ENCODE peak calls at places on chromosomes 11 and 22, in eight cellular contexts. Q, F, B, J, N, L, S and X are unnamed samples.

GRCh38 chr11:77559686-77560425 is 29.9 kb upstream of the AQP11 start:
- DNase-seq in B (no peak), L (peak), S (peak), N (peak), F (peak), J (peak), Q (no peak), X (no peak)

GRCh38 chr22:19173047-19174035 is 5.2 kb downstream of the SLC25A1 start:
- DNase-seq in L (no peak), S (no peak), N (peak), J (no peak), B (no peak), F (no peak), Q (no peak), X (no peak)

GRCh38 chr22:40605676-40606250 is 30.8 kb downstream of the MRTFA start:
- DNase-seq in S (no peak), F (no peak), N (no peak), J (peak), L (peak), Q (no peak), B (no peak), X (no peak)

GRCh38 chr11:113091578-113091844 is 130.3 kb downstream of the NCAM1 start:
- DNase-seq in S (no peak), L (no peak), B (no peak), N (no peak), Q (no peak), F (no peak), J (no peak), X (no peak)

GRCh38 chr11:67640021-67640757 is 626 bp upstream of the TBX10 start:
- DNase-seq in J (no peak), N (peak), S (no peak), Q (peak), B (no peak), F (no peak), L (peak), X (no peak)

GRCh38 chr11:126332221-126332711 is 23.2 kb upstream of the ST3GAL4 start:
- DNase-seq in L (peak), S (peak), F (peak), Q (peak), N (peak), B (no peak), J (peak), X (no peak)

GRCh38 chr11:11966354-11966741 is 42.1 kb downstream of the DKK3 start:
- DNase-seq in L (no peak), F (no peak), B (no peak), S (no peak), N (no peak), Q (no peak), J (no peak), X (no peak)

GRCh38 chr11:63146586-63146985 is 2.6 kb upstream of the SLC22A24 start:
- DNase-seq in B (no peak), F (no peak), Q (no peak), S (no peak), J (no peak), N (peak), L (no peak), X (no peak)

GRCh38 chr11:46438211-46438610 is 46.6 kb upstream of the CHRM4 start:
- DNase-seq in N (no peak), B (no peak), L (no peak), F (no peak), Q (no peak), S (no peak), J (no peak), X (no peak)

GRCh38 chr11:66369073-66369894 is 2.3 kb downstream of the SLC29A2 start:
- DNase-seq in J (no peak), F (no peak), Q (no peak), B (no peak), S (no peak), N (no peak), L (no peak), X (no peak)

GRCh38 chr22:42500836-42501179 is 18.8 kb downstream of the RRP7A start:
- DNase-seq in N (no peak), F (no peak), L (no peak), J (no peak), B (no peak), S (no peak), Q (peak), X (no peak)

GRCh38 chr11:10778217-10778970 is 27.3 kb downstream of the CTR9 start:
- DNase-seq in F (no peak), B (no peak), Q (no peak), J (peak), S (peak), N (peak), L (peak), X (no peak)

GRCh38 chr22:38313384-38313955 is 3.8 kb downstream of the CSNK1E start:
- DNase-seq in Q (no peak), S (peak), B (peak), F (peak), L (peak), J (peak), N (peak), X (no peak)

GRCh38 chr11:109940816-109941215 is 152.4 kb upstream of the ZC3H12C start:
- DNase-seq in S (peak), B (no peak), N (peak), L (peak), J (peak), F (peak), Q (no peak), X (no peak)

GRCh38 chr22:19948057-19948760 is 6.6 kb upstream of the TXNRD2 start:
- DNase-seq in F (no peak), Q (peak), J (no peak), L (no peak), S (no peak), N (no peak), B (no peak), X (no peak)

GRCh38 chr11:78560826-78561484 is 13.7 kb downstream of the NARS2 start:
- DNase-seq in J (no peak), B (no peak), S (no peak), N (peak), Q (no peak), F (no peak), L (peak), X (no peak)

GRCh38 chr22:41951898-41952474 is at the start of gene SMIM45:
- DNase-seq in S (no peak), F (no peak), B (no peak), Q (no peak), L (no peak), J (no peak), N (no peak), X (no peak)

GRCh38 chr11:104813532-104813931 is 84.7 kb downstream of the CASP12 start:
- DNase-seq in S (no peak), F (no peak), Q (no peak), L (no peak), J (no peak), N (no peak), B (no peak), X (no peak)

GRCh38 chr22:37448521-37449150 is 21.4 kb upstream of the ELFN2 start:
- DNase-seq in N (no peak), F (no peak), Q (no peak), S (no peak), J (no peak), B (no peak), L (no peak), X (no peak)

GRCh38 chr11:132992838-132993680 is 539.2 kb downstream of the OPCML start:
- DNase-seq in J (peak), L (peak), N (no peak), B (no peak), F (no peak), S (no peak), Q (no peak), X (no peak)

GRCh38 chr11:83680351-83680750 is 394.2 kb upstream of the CCDC90B start:
- DNase-seq in L (no peak), B (no peak), F (no peak), Q (no peak), N (no peak), J (no peak), S (no peak), X (no peak)

GRCh38 chr11:86743223-86744118 is 56.9 kb upstream of the PRSS23 start:
- DNase-seq in B (peak), J (peak), N (peak), S (peak), Q (no peak), L (peak), F (peak), X (no peak)

GRCh38 chr11:64628596-64628995 is 37.6 kb downstream of the SLC22A12 start:
- DNase-seq in S (no peak), N (no peak), J (no peak), F (no peak), Q (no peak), L (no peak), B (no peak), X (no peak)

GRCh38 chr11:64629103-64629502 is 38.1 kb downstream of the SLC22A12 start:
- DNase-seq in B (no peak), S (no peak), F (no peak), L (no peak), J (no peak), Q (no peak), N (no peak), X (no peak)

GRCh38 chr11:64631675-64632074 is 40.7 kb downstream of the SLC22A12 start:
- DNase-seq in S (no peak), J (no peak), F (no peak), Q (no peak), L (no peak), N (no peak), B (no peak), X (no peak)

GRCh38 chr11:64632237-64632636 is 41.2 kb downstream of the SLC22A12 start:
- DNase-seq in L (no peak), Q (no peak), S (no peak), B (no peak), N (no peak), J (no peak), F (no peak), X (no peak)

DNA sequence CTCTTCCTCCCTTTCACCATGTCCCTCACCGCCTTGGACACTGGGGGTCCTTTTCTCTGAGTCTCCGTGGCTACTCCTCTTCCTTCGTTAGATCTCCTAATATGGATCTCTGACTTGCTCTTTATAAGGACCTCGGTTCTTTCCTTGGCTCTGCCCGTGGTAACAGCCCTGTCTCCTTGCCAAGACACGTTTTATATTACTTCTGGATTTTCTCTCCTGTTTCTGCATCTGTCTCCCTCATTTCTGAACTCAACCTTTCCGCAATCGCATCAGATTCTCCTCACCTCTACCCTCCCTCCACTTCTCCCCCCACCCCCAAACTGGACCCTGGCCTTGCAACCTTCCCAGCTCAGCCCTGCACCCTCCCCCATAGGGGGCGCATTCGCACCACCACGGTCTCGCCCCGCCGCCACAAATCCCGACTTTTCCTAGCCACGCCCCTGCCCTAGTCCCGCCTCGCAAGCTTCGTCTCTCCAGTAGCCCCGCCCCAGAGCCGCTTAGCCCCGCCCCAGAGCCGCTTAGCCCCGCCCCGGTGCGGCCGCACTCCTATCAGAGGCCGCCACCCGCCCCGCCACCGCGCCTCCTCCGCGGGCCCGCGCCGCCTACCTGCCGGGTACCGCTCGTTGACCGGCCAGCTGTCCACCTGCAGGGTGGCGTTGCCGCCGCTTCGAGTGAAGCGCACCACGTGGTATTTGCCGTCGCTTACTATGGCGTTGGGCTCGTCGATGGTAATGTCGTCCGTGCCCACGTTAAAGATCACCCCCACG is 39.0 kb downstream of the SLC22A12 start:
- DNase-seq in S (no peak), L (no peak), Q (no peak), J (no peak), F (no peak), B (no peak), N (no peak), X (no peak)
- TF ChIP-seq CTCF in S (no peak), L (no peak), Q (no peak), J (no peak), F (no peak), B (no peak), N (no peak), X (no peak)

DNA sequence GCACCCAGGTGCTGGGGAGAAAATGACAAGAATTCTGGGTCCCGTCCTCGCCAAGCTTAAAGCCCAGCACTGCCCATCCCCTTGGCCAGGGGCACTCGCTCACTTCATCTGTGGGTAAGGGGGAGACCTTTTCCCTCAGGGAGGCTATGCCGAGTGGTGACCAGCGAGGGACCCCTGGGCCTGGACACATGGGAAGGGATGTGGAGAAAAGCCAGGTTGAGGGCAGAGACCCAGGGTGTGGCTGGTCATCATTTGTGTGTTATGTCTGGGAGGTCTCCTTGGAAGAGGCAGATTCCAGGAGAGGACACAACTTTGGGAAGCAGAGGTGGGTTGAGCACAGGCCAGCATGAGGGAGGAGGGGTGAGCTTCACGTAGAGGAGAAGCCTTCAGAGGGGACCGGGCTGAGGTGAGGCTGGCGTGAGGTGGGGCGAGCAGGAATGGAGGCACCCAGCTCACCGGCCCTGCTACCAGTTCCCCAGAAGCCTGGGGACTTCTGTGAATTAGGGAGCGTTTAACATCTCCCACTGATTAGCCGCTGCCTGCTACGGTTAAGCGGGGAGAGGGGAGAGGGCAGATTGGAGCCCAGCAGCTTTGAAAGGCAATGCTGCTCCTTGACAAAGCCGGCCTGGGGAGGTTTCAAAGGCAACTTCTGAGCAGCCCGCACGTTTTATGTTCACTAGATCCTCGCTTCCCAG is 25.8 kb upstream of the NECTIN1 start:
- DNase-seq in J (no peak), F (no peak), L (no peak), S (no peak), Q (peak), N (no peak), B (no peak), X (no peak)
- H3K4me3 ChIP-seq in J (no peak), F (no peak), L (no peak), S (no peak), Q (no peak), N (no peak), B (no peak), X (no peak)

GRCh38 chr22:30694171-30694637 is 470 bp upstream of the OSBP2 start:
- DNase-seq in N (peak), L (peak), Q (peak), B (peak), J (no peak), F (peak), S (peak), X (no peak)

GRCh38 chr22:30691204-30691603 is 3.5 kb upstream of the OSBP2 start:
- DNase-seq in F (no peak), S (no peak), B (no peak), N (no peak), J (no peak), L (no peak), Q (no peak), X (no peak)

GRCh38 chr22:30685178-30685577 is 9.5 kb upstream of the OSBP2 start:
- DNase-seq in L (no peak), S (no peak), B (no peak), J (no peak), F (no peak), Q (no peak), N (no peak), X (no peak)

GRCh38 chr22:30687358-30687757 is 7.3 kb upstream of the OSBP2 start:
- DNase-seq in S (no peak), J (no peak), B (no peak), F (no peak), N (no peak), Q (no peak), L (no peak), X (no peak)

DNA sequence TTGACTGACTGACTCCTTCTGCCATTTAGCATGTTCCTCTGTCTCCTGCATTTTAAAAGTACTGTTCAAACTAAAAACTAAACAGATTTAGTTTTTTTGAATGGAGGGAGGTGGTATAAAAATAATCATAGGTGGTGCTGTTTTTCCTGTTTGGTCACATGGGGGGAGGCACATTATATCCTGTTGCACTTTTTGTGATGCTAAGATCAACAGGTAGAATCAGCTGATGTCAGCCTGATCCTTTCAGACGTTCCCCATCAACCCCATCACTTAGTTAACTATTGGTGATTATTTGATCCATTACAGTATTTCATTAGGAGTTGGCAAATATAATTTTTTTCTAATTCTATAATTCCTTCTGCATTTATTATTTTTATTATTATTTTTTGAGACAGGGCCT is 5.1 kb upstream of the OSBP2 start:
- DNase-seq in S (no peak), L (no peak), Q (no peak), N (no peak), F (no peak), B (no peak), J (no peak), X (no peak)
- TF ChIP-seq CTCF in S (no peak), L (no peak), Q (no peak), N (no peak), F (no peak), B (no peak), J (no peak), X (no peak)

DNA sequence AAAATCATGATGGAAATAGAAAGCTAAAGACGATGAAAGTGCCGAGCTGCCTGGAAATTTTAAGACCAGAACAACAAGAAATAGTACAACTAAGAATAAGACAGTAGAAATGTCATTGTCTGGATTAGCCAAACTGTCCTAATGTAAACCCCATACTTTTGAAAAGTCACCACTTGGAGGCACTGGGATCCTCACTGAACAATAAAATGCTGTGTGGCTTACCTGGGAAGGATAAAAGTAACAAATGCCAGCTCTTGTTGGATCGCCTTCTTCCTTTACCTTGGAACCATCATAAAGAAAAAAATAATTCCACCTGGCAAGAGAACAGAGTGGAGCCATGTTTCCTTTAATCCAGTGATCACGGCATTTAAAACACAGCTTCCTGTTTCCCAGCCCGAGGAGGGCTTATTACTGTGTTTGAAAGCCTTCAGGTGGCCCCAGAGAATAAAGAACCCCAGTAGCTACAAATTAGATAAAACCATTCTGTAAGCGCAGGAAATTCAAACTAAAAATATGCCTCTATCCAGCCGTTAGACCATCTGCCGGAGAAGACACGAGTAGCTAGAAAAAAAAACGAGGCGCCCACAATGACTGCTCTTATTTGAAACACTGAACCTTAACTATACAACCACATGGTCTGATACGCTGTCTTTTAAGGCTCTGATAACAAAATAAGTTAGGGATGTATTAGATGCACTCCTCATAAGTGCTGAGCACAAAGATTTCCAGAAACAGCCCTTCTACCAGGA is 4.4 kb downstream of the HPS4 start:
- DNase-seq in N (no peak), L (no peak), F (no peak), Q (no peak), J (no peak), S (no peak), B (no peak), X (no peak)
- H3K4me3 ChIP-seq in N (peak), L (no peak), F (no peak), Q (peak), J (no peak), S (no peak), B (peak), X (peak)

DNA sequence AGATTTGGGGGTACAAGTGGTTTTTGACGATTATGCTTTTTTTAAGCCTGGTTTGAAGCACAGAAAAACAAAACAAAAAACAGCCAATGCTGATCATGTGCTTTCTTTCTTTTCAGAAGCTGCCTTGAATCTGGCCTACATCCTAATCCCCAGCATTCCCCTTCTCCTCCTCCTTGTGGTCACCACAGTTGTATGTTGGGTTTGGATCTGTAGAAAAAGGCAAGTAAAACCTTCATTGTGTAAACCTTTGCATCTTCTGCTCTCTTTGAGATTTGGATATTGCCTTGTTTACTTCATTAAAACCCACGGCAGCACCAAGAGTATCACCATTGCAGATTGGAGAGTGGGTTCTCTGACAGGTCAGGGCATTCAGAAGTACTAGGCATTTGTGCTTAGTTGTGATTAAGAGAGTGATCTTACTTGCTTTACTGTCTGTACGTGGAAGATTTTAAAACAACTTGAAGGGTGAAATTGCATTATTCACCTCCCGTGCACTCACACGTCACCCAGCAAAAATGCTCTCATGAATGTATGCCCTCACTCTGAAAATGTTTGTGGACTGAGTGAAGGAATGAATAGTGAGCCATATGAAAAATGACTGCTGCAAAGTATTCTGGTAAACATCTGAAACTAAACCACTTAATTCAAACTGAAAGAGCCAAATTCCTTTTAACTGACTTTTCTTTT is 17.0 kb downstream of the LAYN start:
- DNase-seq in F (peak), B (no peak), J (peak), N (peak), Q (no peak), L (peak), S (peak), X (no peak)
- TF ChIP-seq CTCF in F (no peak), B (no peak), J (no peak), N (peak), Q (no peak), L (peak), S (peak), X (no peak)